ENCODE peak calls at places on chromosome 17, in ten cellular contexts. One of them, this sample, is unnamed.

GRCh38 chr17:45112559-45113423 is 19.5 kb downstream of the PLCD3 start:
- DNase-seq in T47D: no peak
- DNase-seq in Daoy: no peak
- DNase-seq in A172: no peak
- DNase-seq in stimulated activated CD8-positive, alpha-beta memory T cell treated with anti-CD3 and anti-CD28 coated beads, Interleukin-4, amount 100 ng/mL, for 48 hours: no peak
- DNase-seq in BJ: no peak
- DNase-seq in body of pancreas: no peak
- DNase-seq in D721Med: no peak
- DNase-seq in NCI-H1092 treated with DMSO at 0.1 percent for 48 hours: no peak
- DNase-seq in A549: no peak
- DNase-seq in this sample: no peak

GRCh38 chr17:4771519-4772234 is at the start of gene TM4SF5:
- DNase-seq in T47D: no peak
- DNase-seq in Daoy: peak
- DNase-seq in A172: peak
- DNase-seq in stimulated activated CD8-positive, alpha-beta memory T cell treated with anti-CD3 and anti-CD28 coated beads, Interleukin-4, amount 100 ng/mL, for 48 hours: no peak
- DNase-seq in BJ: no peak
- DNase-seq in body of pancreas: peak
- DNase-seq in D721Med: no peak
- DNase-seq in NCI-H1092 treated with DMSO at 0.1 percent for 48 hours: peak
- DNase-seq in A549: peak
- DNase-seq in this sample: no peak

GRCh38 chr17:31400481-31400950 is 9.0 kb downstream of the RAB11FIP4 start:
- DNase-seq in T47D: no peak
- DNase-seq in Daoy: no peak
- DNase-seq in A172: no peak
- DNase-seq in stimulated activated CD8-positive, alpha-beta memory T cell treated with anti-CD3 and anti-CD28 coated beads, Interleukin-4, amount 100 ng/mL, for 48 hours: no peak
- DNase-seq in BJ: no peak
- DNase-seq in body of pancreas: no peak
- DNase-seq in D721Med: no peak
- DNase-seq in NCI-H1092 treated with DMSO at 0.1 percent for 48 hours: no peak
- DNase-seq in A549: no peak
- DNase-seq in this sample: no peak

GRCh38 chr17:66841328-66841727 is 6.4 kb downstream of the CACNG5 start:
- DNase-seq in T47D: peak
- DNase-seq in Daoy: no peak
- DNase-seq in A172: no peak
- DNase-seq in stimulated activated CD8-positive, alpha-beta memory T cell treated with anti-CD3 and anti-CD28 coated beads, Interleukin-4, amount 100 ng/mL, for 48 hours: no peak
- DNase-seq in BJ: no peak
- DNase-seq in body of pancreas: no peak
- DNase-seq in D721Med: no peak
- DNase-seq in NCI-H1092 treated with DMSO at 0.1 percent for 48 hours: no peak
- DNase-seq in A549: no peak
- DNase-seq in this sample: no peak

GRCh38 chr17:45135192-45135977 is at the start of gene ACBD4:
- DNase-seq in T47D: peak
- DNase-seq in Daoy: peak
- DNase-seq in A172: peak
- DNase-seq in stimulated activated CD8-positive, alpha-beta memory T cell treated with anti-CD3 and anti-CD28 coated beads, Interleukin-4, amount 100 ng/mL, for 48 hours: peak
- DNase-seq in BJ: peak
- DNase-seq in body of pancreas: peak
- DNase-seq in D721Med: peak
- DNase-seq in NCI-H1092 treated with DMSO at 0.1 percent for 48 hours: peak
- DNase-seq in A549: peak
- DNase-seq in this sample: peak

GRCh38 chr17:81191116-81191515 is 25.1 kb upstream of the AATK start:
- DNase-seq in T47D: no peak
- DNase-seq in Daoy: no peak
- DNase-seq in A172: no peak
- DNase-seq in stimulated activated CD8-positive, alpha-beta memory T cell treated with anti-CD3 and anti-CD28 coated beads, Interleukin-4, amount 100 ng/mL, for 48 hours: no peak
- DNase-seq in BJ: no peak
- DNase-seq in body of pancreas: no peak
- DNase-seq in D721Med: no peak
- DNase-seq in NCI-H1092 treated with DMSO at 0.1 percent for 48 hours: no peak
- DNase-seq in A549: no peak
- DNase-seq in this sample: no peak

GRCh38 chr17:35160354-35161201 is 13.0 kb downstream of the UNC45B start:
- DNase-seq in T47D: no peak
- DNase-seq in Daoy: no peak
- DNase-seq in A172: no peak
- DNase-seq in stimulated activated CD8-positive, alpha-beta memory T cell treated with anti-CD3 and anti-CD28 coated beads, Interleukin-4, amount 100 ng/mL, for 48 hours: peak
- DNase-seq in BJ: no peak
- DNase-seq in body of pancreas: no peak
- DNase-seq in D721Med: no peak
- DNase-seq in NCI-H1092 treated with DMSO at 0.1 percent for 48 hours: no peak
- DNase-seq in A549: no peak
- DNase-seq in this sample: peak

GRCh38 chr17:68599873-68600122 is 1.4 kb downstream of the FAM20A start:
- DNase-seq in T47D: no peak
- DNase-seq in Daoy: no peak
- DNase-seq in A172: no peak
- DNase-seq in stimulated activated CD8-positive, alpha-beta memory T cell treated with anti-CD3 and anti-CD28 coated beads, Interleukin-4, amount 100 ng/mL, for 48 hours: no peak
- DNase-seq in BJ: no peak
- DNase-seq in body of pancreas: no peak
- DNase-seq in D721Med: no peak
- DNase-seq in NCI-H1092 treated with DMSO at 0.1 percent for 48 hours: no peak
- DNase-seq in A549: no peak
- DNase-seq in this sample: no peak

GRCh38 chr17:69141802-69142472 is at the start of gene ABCA6:
- DNase-seq in T47D: peak
- DNase-seq in Daoy: no peak
- DNase-seq in A172: peak
- DNase-seq in stimulated activated CD8-positive, alpha-beta memory T cell treated with anti-CD3 and anti-CD28 coated beads, Interleukin-4, amount 100 ng/mL, for 48 hours: no peak
- DNase-seq in BJ: peak
- DNase-seq in body of pancreas: no peak
- DNase-seq in D721Med: no peak
- DNase-seq in NCI-H1092 treated with DMSO at 0.1 percent for 48 hours: no peak
- DNase-seq in A549: no peak
- DNase-seq in this sample: no peak

GRCh38 chr17:43784068-43784467 is 3.8 kb downstream of the CFAP97D1 start:
- DNase-seq in T47D: no peak
- DNase-seq in Daoy: peak
- DNase-seq in A172: peak
- DNase-seq in stimulated activated CD8-positive, alpha-beta memory T cell treated with anti-CD3 and anti-CD28 coated beads, Interleukin-4, amount 100 ng/mL, for 48 hours: no peak
- DNase-seq in BJ: peak
- DNase-seq in body of pancreas: no peak
- DNase-seq in D721Med: no peak
- DNase-seq in NCI-H1092 treated with DMSO at 0.1 percent for 48 hours: no peak
- DNase-seq in A549: no peak
- DNase-seq in this sample: no peak

GRCh38 chr17:50721194-50722010 is 2.0 kb downstream of the LUC7L3 start:
- DNase-seq in T47D: no peak
- DNase-seq in Daoy: no peak
- DNase-seq in A172: no peak
- DNase-seq in stimulated activated CD8-positive, alpha-beta memory T cell treated with anti-CD3 and anti-CD28 coated beads, Interleukin-4, amount 100 ng/mL, for 48 hours: no peak
- DNase-seq in BJ: no peak
- DNase-seq in body of pancreas: no peak
- DNase-seq in D721Med: no peak
- DNase-seq in NCI-H1092 treated with DMSO at 0.1 percent for 48 hours: no peak
- DNase-seq in A549: no peak
- DNase-seq in this sample: no peak

GRCh38 chr17:4407851-4408250 is 25.9 kb upstream of the SPNS3 start:
- DNase-seq in T47D: peak
- DNase-seq in Daoy: peak
- DNase-seq in A172: no peak
- DNase-seq in stimulated activated CD8-positive, alpha-beta memory T cell treated with anti-CD3 and anti-CD28 coated beads, Interleukin-4, amount 100 ng/mL, for 48 hours: no peak
- DNase-seq in BJ: no peak
- DNase-seq in body of pancreas: peak
- DNase-seq in D721Med: no peak
- DNase-seq in NCI-H1092 treated with DMSO at 0.1 percent for 48 hours: no peak
- DNase-seq in A549: no peak
- DNase-seq in this sample: no peak

GRCh38 chr17:77738666-77739531 is 219.6 kb upstream of the TNRC6C start:
- DNase-seq in T47D: peak
- DNase-seq in Daoy: peak
- DNase-seq in A172: peak
- DNase-seq in stimulated activated CD8-positive, alpha-beta memory T cell treated with anti-CD3 and anti-CD28 coated beads, Interleukin-4, amount 100 ng/mL, for 48 hours: peak
- DNase-seq in BJ: no peak
- DNase-seq in body of pancreas: no peak
- DNase-seq in D721Med: no peak
- DNase-seq in NCI-H1092 treated with DMSO at 0.1 percent for 48 hours: peak
- DNase-seq in A549: no peak
- DNase-seq in this sample: no peak

GRCh38 chr17:73196500-73196899 is 3.6 kb downstream of the COG1 start:
- DNase-seq in T47D: peak
- DNase-seq in Daoy: no peak
- DNase-seq in A172: no peak
- DNase-seq in stimulated activated CD8-positive, alpha-beta memory T cell treated with anti-CD3 and anti-CD28 coated beads, Interleukin-4, amount 100 ng/mL, for 48 hours: no peak
- DNase-seq in BJ: no peak
- DNase-seq in body of pancreas: peak
- DNase-seq in D721Med: no peak
- DNase-seq in NCI-H1092 treated with DMSO at 0.1 percent for 48 hours: peak
- DNase-seq in A549: peak
- DNase-seq in this sample: no peak

GRCh38 chr17:50950002-50950877 is 84.1 kb upstream of the TOB1 start:
- DNase-seq in T47D: peak
- DNase-seq in Daoy: peak
- DNase-seq in A172: peak
- DNase-seq in stimulated activated CD8-positive, alpha-beta memory T cell treated with anti-CD3 and anti-CD28 coated beads, Interleukin-4, amount 100 ng/mL, for 48 hours: peak
- DNase-seq in BJ: peak
- DNase-seq in body of pancreas: peak
- DNase-seq in D721Med: peak
- DNase-seq in NCI-H1092 treated with DMSO at 0.1 percent for 48 hours: peak
- DNase-seq in A549: peak
- DNase-seq in this sample: peak

GRCh38 chr17:49926886-49927285 is 42.1 kb upstream of the DLX4 start:
- DNase-seq in T47D: no peak
- DNase-seq in Daoy: no peak
- DNase-seq in A172: peak
- DNase-seq in stimulated activated CD8-positive, alpha-beta memory T cell treated with anti-CD3 and anti-CD28 coated beads, Interleukin-4, amount 100 ng/mL, for 48 hours: no peak
- DNase-seq in BJ: no peak
- DNase-seq in body of pancreas: peak
- DNase-seq in D721Med: no peak
- DNase-seq in NCI-H1092 treated with DMSO at 0.1 percent for 48 hours: no peak
- DNase-seq in A549: peak
- DNase-seq in this sample: no peak

GRCh38 chr17:16313159-16314090 is 39.8 kb downstream of the CENPV start:
- DNase-seq in T47D: no peak
- DNase-seq in Daoy: no peak
- DNase-seq in A172: no peak
- DNase-seq in stimulated activated CD8-positive, alpha-beta memory T cell treated with anti-CD3 and anti-CD28 coated beads, Interleukin-4, amount 100 ng/mL, for 48 hours: no peak
- DNase-seq in BJ: no peak
- DNase-seq in body of pancreas: peak
- DNase-seq in D721Med: no peak
- DNase-seq in NCI-H1092 treated with DMSO at 0.1 percent for 48 hours: no peak
- DNase-seq in A549: peak
- DNase-seq in this sample: no peak

GRCh38 chr17:67289174-67289876 is 44.3 kb upstream of the HELZ start:
- DNase-seq in T47D: no peak
- DNase-seq in Daoy: peak
- DNase-seq in A172: no peak
- DNase-seq in stimulated activated CD8-positive, alpha-beta memory T cell treated with anti-CD3 and anti-CD28 coated beads, Interleukin-4, amount 100 ng/mL, for 48 hours: no peak
- DNase-seq in BJ: no peak
- DNase-seq in body of pancreas: peak
- DNase-seq in D721Med: no peak
- DNase-seq in NCI-H1092 treated with DMSO at 0.1 percent for 48 hours: peak
- DNase-seq in A549: no peak
- DNase-seq in this sample: no peak

GRCh38 chr17:18093616-18094408 is 6.1 kb downstream of the DRG2 start:
- DNase-seq in T47D: peak
- DNase-seq in Daoy: peak
- DNase-seq in A172: peak
- DNase-seq in stimulated activated CD8-positive, alpha-beta memory T cell treated with anti-CD3 and anti-CD28 coated beads, Interleukin-4, amount 100 ng/mL, for 48 hours: peak
- DNase-seq in BJ: no peak
- DNase-seq in body of pancreas: peak
- DNase-seq in D721Med: no peak
- DNase-seq in NCI-H1092 treated with DMSO at 0.1 percent for 48 hours: no peak
- DNase-seq in A549: peak
- DNase-seq in this sample: no peak

GRCh38 chr17:18993876-18994275 is 10.7 kb downstream of the FAM83G start:
- DNase-seq in T47D: no peak
- DNase-seq in Daoy: no peak
- DNase-seq in A172: no peak
- DNase-seq in stimulated activated CD8-positive, alpha-beta memory T cell treated with anti-CD3 and anti-CD28 coated beads, Interleukin-4, amount 100 ng/mL, for 48 hours: no peak
- DNase-seq in BJ: no peak
- DNase-seq in body of pancreas: no peak
- DNase-seq in D721Med: no peak
- DNase-seq in NCI-H1092 treated with DMSO at 0.1 percent for 48 hours: no peak
- DNase-seq in A549: no peak
- DNase-seq in this sample: no peak

GRCh38 chr17:3497101-3497500 is 21.3 kb downstream of the ASPA start:
- DNase-seq in T47D: no peak
- DNase-seq in Daoy: no peak
- DNase-seq in A172: no peak
- DNase-seq in stimulated activated CD8-positive, alpha-beta memory T cell treated with anti-CD3 and anti-CD28 coated beads, Interleukin-4, amount 100 ng/mL, for 48 hours: no peak
- DNase-seq in BJ: no peak
- DNase-seq in body of pancreas: no peak
- DNase-seq in D721Med: no peak
- DNase-seq in NCI-H1092 treated with DMSO at 0.1 percent for 48 hours: no peak
- DNase-seq in A549: no peak
- DNase-seq in this sample: no peak

GRCh38 chr17:5809056-5809455 is 224.7 kb upstream of the NLRP1 start:
- DNase-seq in T47D: no peak
- DNase-seq in Daoy: no peak
- DNase-seq in A172: no peak
- DNase-seq in stimulated activated CD8-positive, alpha-beta memory T cell treated with anti-CD3 and anti-CD28 coated beads, Interleukin-4, amount 100 ng/mL, for 48 hours: no peak
- DNase-seq in BJ: no peak
- DNase-seq in body of pancreas: no peak
- DNase-seq in D721Med: no peak
- DNase-seq in NCI-H1092 treated with DMSO at 0.1 percent for 48 hours: no peak
- DNase-seq in A549: no peak
- DNase-seq in this sample: no peak

GRCh38 chr17:4229627-4230026 is 34.2 kb downstream of the ANKFY1 start:
- DNase-seq in T47D: no peak
- DNase-seq in Daoy: peak
- DNase-seq in A172: peak
- DNase-seq in stimulated activated CD8-positive, alpha-beta memory T cell treated with anti-CD3 and anti-CD28 coated beads, Interleukin-4, amount 100 ng/mL, for 48 hours: no peak
- DNase-seq in BJ: peak
- DNase-seq in body of pancreas: no peak
- DNase-seq in D721Med: no peak
- DNase-seq in NCI-H1092 treated with DMSO at 0.1 percent for 48 hours: no peak
- DNase-seq in A549: no peak
- DNase-seq in this sample: no peak

GRCh38 chr17:6163632-6164319 is 93.6 kb downstream of the WSCD1 start:
- DNase-seq in T47D: no peak
- DNase-seq in Daoy: peak
- DNase-seq in A172: no peak
- DNase-seq in stimulated activated CD8-positive, alpha-beta memory T cell treated with anti-CD3 and anti-CD28 coated beads, Interleukin-4, amount 100 ng/mL, for 48 hours: no peak
- DNase-seq in BJ: no peak
- DNase-seq in body of pancreas: peak
- DNase-seq in D721Med: no peak
- DNase-seq in NCI-H1092 treated with DMSO at 0.1 percent for 48 hours: peak
- DNase-seq in A549: no peak
- DNase-seq in this sample: no peak

GRCh38 chr17:1181769-1182137 is 2.0 kb upstream of the ABR start:
- DNase-seq in T47D: no peak
- DNase-seq in Daoy: peak
- DNase-seq in A172: no peak
- DNase-seq in stimulated activated CD8-positive, alpha-beta memory T cell treated with anti-CD3 and anti-CD28 coated beads, Interleukin-4, amount 100 ng/mL, for 48 hours: no peak
- DNase-seq in BJ: no peak
- DNase-seq in body of pancreas: no peak
- DNase-seq in D721Med: no peak
- DNase-seq in NCI-H1092 treated with DMSO at 0.1 percent for 48 hours: no peak
- DNase-seq in A549: no peak
- DNase-seq in this sample: no peak

GRCh38 chr17:64354824-64355535 is 35.7 kb downstream of the PECAM1 start:
- DNase-seq in T47D: no peak
- DNase-seq in Daoy: no peak
- DNase-seq in A172: no peak
- DNase-seq in stimulated activated CD8-positive, alpha-beta memory T cell treated with anti-CD3 and anti-CD28 coated beads, Interleukin-4, amount 100 ng/mL, for 48 hours: no peak
- DNase-seq in BJ: no peak
- DNase-seq in body of pancreas: no peak
- DNase-seq in D721Med: no peak
- DNase-seq in NCI-H1092 treated with DMSO at 0.1 percent for 48 hours: peak
- DNase-seq in A549: no peak
- DNase-seq in this sample: no peak

GRCh38 chr17:65473985-65474384 is 87.5 kb downstream of the AXIN2 start:
- DNase-seq in T47D: no peak
- DNase-seq in Daoy: no peak
- DNase-seq in A172: no peak
- DNase-seq in stimulated activated CD8-positive, alpha-beta memory T cell treated with anti-CD3 and anti-CD28 coated beads, Interleukin-4, amount 100 ng/mL, for 48 hours: no peak
- DNase-seq in BJ: no peak
- DNase-seq in body of pancreas: no peak
- DNase-seq in D721Med: no peak
- DNase-seq in NCI-H1092 treated with DMSO at 0.1 percent for 48 hours: no peak
- DNase-seq in A549: no peak
- DNase-seq in this sample: no peak

GRCh38 chr17:38892083-38892482 is 22.2 kb downstream of the LASP1 start:
- DNase-seq in T47D: no peak
- DNase-seq in Daoy: no peak
- DNase-seq in A172: no peak
- DNase-seq in stimulated activated CD8-positive, alpha-beta memory T cell treated with anti-CD3 and anti-CD28 coated beads, Interleukin-4, amount 100 ng/mL, for 48 hours: no peak
- DNase-seq in BJ: no peak
- DNase-seq in body of pancreas: no peak
- DNase-seq in D721Med: no peak
- DNase-seq in NCI-H1092 treated with DMSO at 0.1 percent for 48 hours: no peak
- DNase-seq in A549: no peak
- DNase-seq in this sample: no peak